ENCODE peak calls at places on chromosomes 11 and 22, in four cellular contexts. One of them, this sample, is unnamed.

GRCh38 chr11:1882265-1883238 is 9.1 kb downstream of the PRR33 start:
- DNase-seq in tibial nerve: peak
- DNase-seq in cardiac muscle cell: peak
- DNase-seq in HCT116: peak
- DNase-seq in this sample: peak

GRCh38 chr11:12418019-12418611 is 40.7 kb downstream of the PARVA start:
- DNase-seq in HCT116: no peak
- DNase-seq in cardiac muscle cell: no peak
- DNase-seq in tibial nerve: no peak
- DNase-seq in this sample: no peak

GRCh38 chr11:47977651-47978050 is 2.7 kb upstream of the PTPRJ start:
- DNase-seq in tibial nerve: no peak
- DNase-seq in HCT116: no peak
- DNase-seq in cardiac muscle cell: no peak
- DNase-seq in this sample: no peak

GRCh38 chr22:31509041-31509440 is 12.7 kb downstream of the SFI1 start:
- DNase-seq in tibial nerve: no peak
- DNase-seq in cardiac muscle cell: no peak
- DNase-seq in HCT116: no peak
- DNase-seq in this sample: no peak

GRCh38 chr11:119389611-119390254 is 8.2 kb upstream of the USP2 start:
- DNase-seq in HCT116: no peak
- DNase-seq in cardiac muscle cell: no peak
- DNase-seq in tibial nerve: no peak
- DNase-seq in this sample: no peak

GRCh38 chr22:39598017-39598965 is 27.7 kb downstream of the CACNA1I start:
- DNase-seq in cardiac muscle cell: peak
- DNase-seq in HCT116: peak
- DNase-seq in tibial nerve: no peak
- DNase-seq in this sample: no peak

GRCh38 chr22:32469799-32470212 is 4.8 kb upstream of the FBXO7 start:
- DNase-seq in HCT116: peak
- DNase-seq in tibial nerve: no peak
- DNase-seq in cardiac muscle cell: no peak
- DNase-seq in this sample: peak

GRCh38 chr22:33400061-33400840 is 342.1 kb upstream of the SYN3 start:
- DNase-seq in HCT116: no peak
- DNase-seq in cardiac muscle cell: no peak
- DNase-seq in tibial nerve: no peak
- DNase-seq in this sample: no peak

GRCh38 chr11:74018331-74019005 is 9.6 kb upstream of the UCP3 start:
- DNase-seq in HCT116: no peak
- DNase-seq in cardiac muscle cell: peak
- DNase-seq in tibial nerve: peak
- DNase-seq in this sample: peak

GRCh38 chr11:126432065-126432461 is 76.6 kb downstream of the ST3GAL4 start:
- DNase-seq in HCT116: no peak
- DNase-seq in cardiac muscle cell: no peak
- DNase-seq in tibial nerve: no peak
- DNase-seq in this sample: no peak

GRCh38 chr11:64856382-64857227 is 12.2 kb upstream of the CDC42BPG start:
- DNase-seq in cardiac muscle cell: no peak
- DNase-seq in tibial nerve: no peak
- DNase-seq in HCT116: peak
- DNase-seq in this sample: peak

GRCh38 chr22:46500201-46500600 is 37.2 kb downstream of the CELSR1 start:
- DNase-seq in cardiac muscle cell: peak
- DNase-seq in HCT116: no peak
- DNase-seq in tibial nerve: no peak
- DNase-seq in this sample: no peak

GRCh38 chr11:27820249-27820648 is 120.0 kb upstream of the BDNF start:
- DNase-seq in tibial nerve: no peak
- DNase-seq in HCT116: no peak
- DNase-seq in cardiac muscle cell: no peak
- DNase-seq in this sample: no peak

GRCh38 chr11:67303132-67303988 is at the start of gene SSH3:
- DNase-seq in HCT116: peak
- DNase-seq in tibial nerve: peak
- DNase-seq in cardiac muscle cell: peak
- DNase-seq in this sample: peak

GRCh38 chr22:23743303-23743705 is 7.6 kb downstream of the ZNF70 start:
- DNase-seq in HCT116: no peak
- DNase-seq in cardiac muscle cell: no peak
- DNase-seq in tibial nerve: no peak
- DNase-seq in this sample: no peak

GRCh38 chr22:23137905-23138520 is 3.8 kb downstream of the RSPH14 start:
- DNase-seq in cardiac muscle cell: no peak
- DNase-seq in tibial nerve: no peak
- DNase-seq in HCT116: no peak
- DNase-seq in this sample: no peak

GRCh38 chr11:119626197-119626909 is 102.6 kb downstream of the NECTIN1 start:
- DNase-seq in HCT116: no peak
- DNase-seq in cardiac muscle cell: no peak
- DNase-seq in tibial nerve: no peak
- DNase-seq in this sample: no peak

GRCh38 chr11:76604081-76604601 is 66.4 kb downstream of the LRRC32 start:
- DNase-seq in HCT116: no peak
- DNase-seq in cardiac muscle cell: no peak
- DNase-seq in tibial nerve: no peak
- DNase-seq in this sample: peak

GRCh38 chr22:21937041-21937820 is 15.4 kb downstream of the PPM1F start:
- DNase-seq in tibial nerve: peak
- DNase-seq in HCT116: no peak
- DNase-seq in cardiac muscle cell: no peak
- DNase-seq in this sample: no peak

GRCh38 chr11:76624515-76625379 is 45.8 kb downstream of the LRRC32 start:
- DNase-seq in tibial nerve: no peak
- DNase-seq in cardiac muscle cell: peak
- DNase-seq in HCT116: no peak
- DNase-seq in this sample: no peak

GRCh38 chr11:63802637-63803414 is 10.4 kb upstream of the SPINDOC start:
- DNase-seq in tibial nerve: no peak
- DNase-seq in cardiac muscle cell: no peak
- DNase-seq in HCT116: peak
- DNase-seq in this sample: no peak

GRCh38 chr11:6217722-6218121 is 12.4 kb downstream of the C11orf42 start:
- DNase-seq in cardiac muscle cell: no peak
- DNase-seq in HCT116: no peak
- DNase-seq in tibial nerve: no peak
- DNase-seq in this sample: no peak

GRCh38 chr11:125262194-125262824 is 97.8 kb downstream of the PKNOX2 start:
- DNase-seq in HCT116: no peak
- DNase-seq in tibial nerve: no peak
- DNase-seq in cardiac muscle cell: peak
- DNase-seq in this sample: peak

GRCh38 chr11:107184936-107185335 is 166.7 kb upstream of the GUCY1A2 start:
- DNase-seq in cardiac muscle cell: no peak
- DNase-seq in HCT116: no peak
- DNase-seq in tibial nerve: no peak
- DNase-seq in this sample: peak

GRCh38 chr11:38089728-38090127 is 1491.7 kb upstream of the RAG2 start:
- DNase-seq in cardiac muscle cell: peak
- DNase-seq in HCT116: no peak
- DNase-seq in tibial nerve: no peak
- DNase-seq in this sample: no peak

GRCh38 chr11:96001037-96001436 is 77.1 kb upstream of the MTMR2 start:
- DNase-seq in tibial nerve: peak
- DNase-seq in cardiac muscle cell: no peak
- DNase-seq in HCT116: no peak
- DNase-seq in this sample: peak

GRCh38 chr22:26805131-26805530 is 147.7 kb downstream of the MIAT start:
- DNase-seq in HCT116: no peak
- DNase-seq in tibial nerve: no peak
- DNase-seq in cardiac muscle cell: no peak
- DNase-seq in this sample: no peak

GRCh38 chr22:30573594-30574094 is 821 bp downstream of the GAL3ST1 start:
- DNase-seq in cardiac muscle cell: no peak
- DNase-seq in tibial nerve: no peak
- DNase-seq in HCT116: no peak
- DNase-seq in this sample: no peak

GRCh38 chr11:86174101-86175046 is 70.2 kb upstream of the EED start:
- DNase-seq in tibial nerve: peak
- DNase-seq in HCT116: no peak
- DNase-seq in cardiac muscle cell: peak
- DNase-seq in this sample: peak

GRCh38 chr11:57432714-57433163 is 5.8 kb upstream of the SLC43A3 start:
- DNase-seq in tibial nerve: peak
- DNase-seq in cardiac muscle cell: no peak
- DNase-seq in HCT116: no peak
- DNase-seq in this sample: no peak

GRCh38 chr22:43829904-43830851 is 18.1 kb upstream of the EFCAB6 start:
- DNase-seq in cardiac muscle cell: no peak
- DNase-seq in tibial nerve: peak
- DNase-seq in HCT116: no peak
- DNase-seq in this sample: peak

GRCh38 chr11:33598426-33599069 is 102.1 kb downstream of the C11orf91 start:
- DNase-seq in HCT116: no peak
- DNase-seq in tibial nerve: no peak
- DNase-seq in cardiac muscle cell: peak
- DNase-seq in this sample: peak

GRCh38 chr11:62471603-62472002 is 52.8 kb downstream of the SCGB1A1 start:
- DNase-seq in HCT116: no peak
- DNase-seq in tibial nerve: no peak
- DNase-seq in cardiac muscle cell: no peak
- DNase-seq in this sample: no peak
- H3K27ac ChIP-seq in HCT116: peak
- H3K27ac ChIP-seq in tibial nerve: peak
- H3K27ac ChIP-seq in cardiac muscle cell: peak
- H3K27ac ChIP-seq in this sample: no peak

DNA sequence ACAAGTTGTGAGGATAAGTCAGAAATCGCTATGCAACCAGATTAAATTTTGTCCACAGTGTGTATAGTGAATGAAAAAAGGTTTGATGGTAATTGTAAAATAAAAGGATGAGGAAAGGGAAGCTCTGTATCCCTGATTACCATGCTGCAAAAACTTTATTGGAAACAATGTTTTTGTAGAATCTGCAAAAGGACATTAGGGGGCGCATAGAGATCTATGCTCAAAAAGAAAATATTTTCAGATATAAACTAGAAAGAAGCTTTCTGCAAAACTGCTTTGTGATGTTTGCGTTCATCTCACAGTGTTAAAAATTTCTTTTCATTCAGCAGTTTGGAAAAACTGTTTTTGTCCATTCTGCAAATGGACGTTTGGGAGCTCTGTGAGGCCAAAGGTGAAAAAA is 390.5 kb downstream of the OR4C45 start:
- DNase-seq in tibial nerve: no peak
- DNase-seq in cardiac muscle cell: no peak
- DNase-seq in HCT116: no peak
- DNase-seq in this sample: no peak
- TF ChIP-seq CTCF in tibial nerve: no peak
- TF ChIP-seq CTCF in cardiac muscle cell: no peak
- TF ChIP-seq CTCF in HCT116: no peak
- TF ChIP-seq CTCF in this sample: no peak

GRCh38 chr22:42462016-42462415 is 29.8 kb upstream of the NFAM1 start:
- DNase-seq in HCT116: no peak
- DNase-seq in cardiac muscle cell: peak
- DNase-seq in tibial nerve: no peak
- DNase-seq in this sample: no peak
- H3K27ac ChIP-seq in HCT116: no peak
- H3K27ac ChIP-seq in cardiac muscle cell: peak
- H3K27ac ChIP-seq in tibial nerve: no peak
- H3K27ac ChIP-seq in this sample: no peak

DNA sequence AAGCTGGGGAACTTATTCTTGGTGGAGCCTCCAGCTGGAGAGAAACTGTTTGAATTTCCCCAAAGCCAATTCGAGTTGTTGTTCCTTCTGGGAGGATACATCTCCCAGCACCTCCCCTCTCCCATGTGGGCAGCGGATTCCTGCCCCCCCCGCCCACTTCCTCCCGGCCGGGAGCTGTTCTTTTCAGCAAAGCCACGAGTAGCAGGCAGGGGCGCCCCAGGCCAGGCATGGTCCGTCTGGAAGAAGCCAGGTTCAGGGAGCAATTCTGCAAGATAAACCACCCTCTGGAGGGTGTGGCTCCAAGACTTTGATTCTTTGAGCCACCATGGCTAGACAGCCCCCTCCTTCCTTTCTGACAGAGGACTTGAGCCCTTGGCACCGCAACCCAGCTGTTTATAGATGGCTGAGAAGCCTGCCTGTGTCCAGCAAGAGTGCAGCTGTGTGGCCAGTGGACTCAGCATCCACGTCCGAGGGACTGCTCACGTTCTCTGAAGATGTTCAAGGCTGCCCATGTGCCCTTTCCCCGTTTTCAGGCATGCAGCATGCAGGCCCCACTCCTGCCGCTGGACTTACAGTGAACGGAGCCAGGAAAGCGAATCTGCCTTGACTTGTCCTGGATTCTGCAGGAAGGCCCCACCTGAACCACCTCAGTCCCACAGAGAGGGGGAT is 170.3 kb downstream of the CTTN start:
- DNase-seq in tibial nerve: no peak
- DNase-seq in cardiac muscle cell: peak
- DNase-seq in HCT116: no peak
- DNase-seq in this sample: no peak
- TF ChIP-seq CTCF in tibial nerve: no peak
- TF ChIP-seq CTCF in cardiac muscle cell: peak
- TF ChIP-seq CTCF in HCT116: peak
- TF ChIP-seq CTCF in this sample: no peak

DNA sequence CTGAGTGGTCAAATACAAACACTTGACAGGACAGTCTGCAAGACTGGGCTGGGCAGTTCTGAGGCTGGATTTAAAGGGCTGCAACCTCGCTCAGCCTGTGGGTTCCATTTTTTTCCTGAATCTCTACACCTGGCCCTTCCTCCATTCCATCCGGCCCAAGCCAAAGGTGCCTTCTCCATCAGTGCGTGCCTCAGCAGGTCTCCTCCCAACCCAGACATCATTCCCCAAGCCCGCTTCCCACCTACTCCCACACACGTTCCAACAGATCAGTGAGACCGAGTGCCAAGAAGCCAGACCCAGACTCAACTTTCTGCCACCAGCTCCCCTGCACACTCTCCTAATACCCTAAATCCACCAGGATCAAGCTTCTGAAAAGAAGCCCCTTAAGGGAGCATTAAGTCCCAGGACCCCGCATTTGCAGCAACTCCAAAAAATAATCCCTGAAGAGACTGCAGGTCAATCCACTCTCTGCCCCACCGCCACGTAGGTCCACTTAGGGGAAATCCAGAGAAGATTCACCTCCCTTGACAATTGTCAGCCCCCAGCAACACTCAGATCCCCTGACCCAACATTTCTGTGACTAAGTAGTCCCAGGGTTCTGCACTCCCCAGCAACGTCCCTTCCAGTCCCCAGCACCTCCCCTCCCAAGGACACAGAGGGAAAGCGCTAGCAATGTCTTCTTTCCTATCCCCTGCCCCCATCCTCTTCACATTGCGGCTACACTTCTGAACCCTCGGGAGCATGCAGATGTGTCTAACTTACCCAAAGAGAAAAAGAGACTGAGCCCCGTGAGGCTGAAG is 639 bp downstream of the SCN2B start:
- DNase-seq in tibial nerve: no peak
- DNase-seq in cardiac muscle cell: no peak
- DNase-seq in HCT116: no peak
- DNase-seq in this sample: no peak
- H3K27ac ChIP-seq in tibial nerve: no peak
- H3K27ac ChIP-seq in cardiac muscle cell: no peak
- H3K27ac ChIP-seq in HCT116: no peak
- H3K27ac ChIP-seq in this sample: peak